ENCODE peak calls at places on chromosomes 2 and 18, in eight cellular contexts. C is RWPE1, O is tibial artery, X is prostate gland, L is A549, H is mesendoderm, P is dorsolateral prefrontal cortex, U is testis. F is an unnamed sample.
A peak's percentile ranks its signal among the peaks of the same experiment; 100 is the strongest.

GRCh38 chr2:239150125-239151011 is 250.5 kb downstream of the HDAC4 start:
- DNase-seq in H (no peak), X (no peak), L (no peak), C (no peak), U (peak; percentile 11), O (no peak), P (no peak), F (no peak)

GRCh38 chr2:239943991-239944441 is 81.1 kb downstream of the NDUFA10 start:
- DNase-seq in L (no peak), X (no peak), P (peak; percentile 36), U (no peak), H (no peak), O (peak; percentile 53), C (no peak), F (no peak)

GRCh38 chr2:185638771-185639170 is 99.8 kb upstream of the FSIP2 start:
- DNase-seq in P (no peak), H (no peak), X (no peak), C (no peak), O (no peak), U (no peak), L (no peak), F (no peak)

GRCh38 chr18:31513189-31513907 is 15.4 kb downstream of the DSG2 start:
- DNase-seq in L (peak; percentile 32), P (no peak), X (no peak), C (peak; percentile 61), O (no peak), H (peak; percentile 96), U (no peak), F (no peak)

GRCh38 chr2:127569274-127570065 is 34.0 kb downstream of the MYO7B start:
- DNase-seq in O (peak; percentile 83), L (no peak), C (peak; percentile 16), X (no peak), H (no peak), P (no peak), U (peak; percentile 13), F (no peak)

GRCh38 chr2:68537872-68538271 is 70.5 kb downstream of the APLF start:
- DNase-seq in O (no peak), H (no peak), P (no peak), C (no peak), X (no peak), L (no peak), U (no peak), F (no peak)

GRCh38 chr2:191539068-191539467 is 138.9 kb upstream of the NABP1 start:
- DNase-seq in C (peak; percentile 44), H (peak; percentile 46), P (no peak), O (no peak), X (no peak), U (peak; percentile 59), L (peak; percentile 29), F (peak; percentile 4)

GRCh38 chr18:27695509-27695908 is 481.4 kb downstream of the CDH2 start:
- DNase-seq in P (no peak), O (no peak), H (peak; percentile 60), L (no peak), X (no peak), U (no peak), C (peak; percentile 14), F (no peak)

GRCh38 chr18:44548291-44549221 is 132.1 kb upstream of the SETBP1 start:
- DNase-seq in U (peak; percentile 19), O (no peak), X (no peak), C (no peak), H (no peak), L (no peak), P (no peak), F (no peak)

GRCh38 chr2:213306320-213306942 is 22.2 kb downstream of the SPAG16 start:
- DNase-seq in P (no peak), H (no peak), C (no peak), O (peak; percentile 64), X (no peak), L (no peak), U (peak; percentile 74), F (peak; percentile 71)

GRCh38 chr2:234435836-234436481 is 60.9 kb downstream of the ARL4C start:
- DNase-seq in U (no peak), C (no peak), H (peak; percentile 60), X (no peak), O (no peak), P (no peak), L (no peak), F (no peak)

GRCh38 chr2:147913701-147914480 is 69.1 kb downstream of the ACVR2A start:
- DNase-seq in L (no peak), X (no peak), U (no peak), H (no peak), P (no peak), C (no peak), O (no peak), F (no peak)

GRCh38 chr2:143949121-143949848 is 570.6 kb downstream of the ZEB2 start:
- DNase-seq in P (no peak), O (no peak), H (no peak), L (no peak), X (no peak), U (no peak), C (no peak), F (no peak)

GRCh38 chr2:152755029-152755428 is 36.6 kb downstream of the ARL6IP6 start:
- DNase-seq in L (no peak), U (peak; percentile 35), X (no peak), C (no peak), P (no peak), O (no peak), H (peak; percentile 72), F (peak; percentile 21)

GRCh38 chr2:44582363-44583008 is 220.7 kb downstream of the CAMKMT start:
- DNase-seq in O (no peak), C (peak; percentile 26), L (no peak), X (peak; percentile 32), U (no peak), H (no peak), P (no peak), F (no peak)

GRCh38 chr2:44579837-44580230 is 218.1 kb downstream of the CAMKMT start:
- DNase-seq in P (no peak), O (no peak), U (no peak), X (no peak), L (no peak), H (no peak), C (no peak), F (no peak)

GRCh38 chr2:44580875-44581515 is 219.2 kb downstream of the CAMKMT start:
- DNase-seq in X (no peak), P (no peak), U (no peak), C (no peak), L (no peak), H (no peak), O (no peak), F (no peak)

GRCh38 chr2:44579136-44579836 is 217.5 kb downstream of the CAMKMT start:
- DNase-seq in O (no peak), H (no peak), L (no peak), X (no peak), U (no peak), P (no peak), C (peak; percentile 49), F (no peak)

GRCh38 chr2:44578401-44579135 is 216.8 kb downstream of the CAMKMT start:
- DNase-seq in C (peak; percentile 71), U (no peak), L (no peak), H (no peak), O (no peak), P (no peak), X (no peak), F (no peak)
- H3K27ac ChIP-seq in C (no peak overlapping the region), U (no peak overlapping the region), L (no peak overlapping the region), H (no peak overlapping the region), O (no peak overlapping the region), P (no peak overlapping the region), X (no peak overlapping the region), F (no peak overlapping the region)

GRCh38 chr2:231604685-231605606 is 12.3 kb downstream of the TEX44 start:
- DNase-seq in H (peak; percentile 99), P (peak; percentile 100), L (peak; percentile 93), U (peak; percentile 99), O (peak; percentile 99), C (peak; percentile 97), X (peak; percentile 98), F (peak; percentile 99)
- H3K27ac ChIP-seq in H (peak overlapping the region; percentile 51), P (peak overlapping the region; percentile 99), L (peak overlapping the region; percentile 96), U (peak overlapping the region; percentile 93), O (peak overlapping the region; percentile 99), C (peak overlapping the region; percentile 91), X (peak overlapping the region; percentile 99), F (peak overlapping the region; percentile 98)

GRCh38 chr18:3664563-3665178 is 214.7 kb downstream of the TGIF1 start:
- DNase-seq in O (no peak), P (no peak), L (no peak), X (no peak), C (no peak), U (peak; percentile 21), H (peak; percentile 77), F (no peak)

GRCh38 chr18:3665187-3665586 is 215.2 kb downstream of the TGIF1 start:
- DNase-seq in C (no peak), U (no peak), X (no peak), L (no peak), H (no peak), O (no peak), P (no peak), F (no peak)

GRCh38 chr18:3665780-3666525 is 216.0 kb downstream of the TGIF1 start:
- DNase-seq in P (peak; percentile 82), U (peak; percentile 90), L (peak; percentile 65), X (peak; percentile 85), H (peak; percentile 94), C (peak; percentile 91), O (peak; percentile 88), F (peak; percentile 81)

GRCh38 chr18:3667255-3668137 is 217.5 kb downstream of the TGIF1 start:
- DNase-seq in L (no peak), C (no peak), O (no peak), P (no peak), X (no peak), H (no peak), U (no peak), F (no peak)

DNA sequence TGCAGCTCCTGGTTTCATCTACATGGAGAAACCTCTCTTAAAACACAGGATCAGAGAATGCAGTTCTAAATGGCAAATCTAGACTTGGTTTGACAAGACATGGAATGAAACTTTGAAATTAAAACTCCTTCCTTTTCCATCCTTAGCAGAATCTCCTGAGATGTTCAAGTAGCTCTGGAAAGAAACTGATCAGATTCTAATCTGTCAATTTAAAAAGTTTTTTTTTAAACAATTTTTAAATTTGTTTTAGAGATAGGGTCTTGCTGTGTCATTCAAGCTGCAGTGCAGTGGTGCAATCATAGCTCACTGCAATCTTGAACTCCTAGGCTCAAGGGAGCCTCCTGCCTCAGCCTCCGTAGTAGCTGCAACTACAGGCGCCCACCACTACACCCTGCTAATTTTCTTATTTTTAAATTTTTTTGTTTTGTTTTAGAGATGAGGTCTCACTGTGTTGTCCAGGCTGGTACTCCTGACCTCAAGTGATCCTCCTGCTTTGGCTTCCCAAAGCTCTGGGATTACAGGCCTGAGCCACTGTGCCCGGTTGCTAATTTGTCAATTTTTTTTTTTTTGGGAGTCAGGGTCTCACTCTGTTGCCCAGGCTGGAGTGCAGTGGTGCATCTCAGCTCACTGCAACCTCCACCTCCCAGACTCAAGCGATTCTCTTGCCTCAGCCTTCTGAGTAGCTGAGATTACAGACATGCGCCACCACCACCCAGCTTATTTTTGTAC is 216.7 kb downstream of the TGIF1 start:
- DNase-seq in H (no peak), C (no peak), O (no peak), X (no peak), U (no peak), L (no peak), P (no peak), F (no peak)
- H3K27ac ChIP-seq in H (no peak overlapping the region), C (peak overlapping the region; percentile 92), O (no peak overlapping the region), X (no peak overlapping the region), U (no peak overlapping the region), L (peak overlapping the region; percentile 87), P (no peak overlapping the region), F (no peak overlapping the region)

DNA sequence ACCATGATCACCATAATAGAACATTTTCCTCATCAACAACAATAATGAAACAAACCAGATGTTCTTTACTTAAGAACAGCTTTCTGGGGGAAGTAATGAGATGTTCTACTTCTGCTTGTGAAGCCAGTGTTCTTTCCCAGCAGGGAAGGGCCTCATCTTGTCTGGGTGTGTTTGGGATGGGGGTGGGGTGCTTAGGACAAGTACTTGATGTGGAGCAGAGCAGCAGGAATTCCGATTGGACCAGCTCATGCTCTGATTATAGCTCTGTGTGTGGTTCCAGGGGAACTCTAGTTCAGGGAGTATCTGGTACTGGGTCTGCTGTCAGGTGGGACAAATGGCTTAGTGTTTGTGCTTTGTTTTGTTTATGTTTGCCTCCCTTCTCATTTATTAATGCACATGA is 162.9 kb upstream of the NOSTRIN start:
- DNase-seq in H (peak; percentile 94), O (peak; percentile 75), X (peak; percentile 5), P (no peak), U (peak; percentile 73), C (peak; percentile 25), L (no peak), F (peak; percentile 26)
- H3K27ac ChIP-seq in H (no peak overlapping the region), O (peak overlapping the region; percentile 50), X (peak overlapping the region; percentile 53), P (no peak overlapping the region), U (no peak overlapping the region), C (no peak overlapping the region), L (no peak overlapping the region), F (no peak overlapping the region)